ENCODE peak calls at places on chromosomes 13 and 19, in eight cellular contexts. One of them, this sample, is unnamed.

GRCh38 chr19:31515931-31516330 is 166.7 kb upstream of the TSHZ3 start:
- DNase-seq in CD8-positive, alpha-beta T cell: no peak
- DNase-seq in HCT116: no peak
- DNase-seq in astrocyte: no peak
- DNase-seq in stimulated activated CD4-positive, alpha-beta T cell treated with anti-CD3 and anti-CD28 coated beads, Interleukin-1b, Interleukin-23, amount 100 ng/mL, for 24 hours: no peak
- DNase-seq in keratinocyte: no peak
- DNase-seq in activated T-helper 1 cell treated with Interleukin-2 at 50 U/mL for 16 hours: no peak
- DNase-seq in activated effector memory CD4-positive, alpha-beta T cell treated with Interleukin-2 at 50 U/mL for 16 hours: no peak
- DNase-seq in this sample: peak

GRCh38 chr13:30619731-30620130 is 2.0 kb downstream of the USPL1 start:
- DNase-seq in CD8-positive, alpha-beta T cell: no peak
- DNase-seq in HCT116: no peak
- DNase-seq in astrocyte: no peak
- DNase-seq in stimulated activated CD4-positive, alpha-beta T cell treated with anti-CD3 and anti-CD28 coated beads, Interleukin-1b, Interleukin-23, amount 100 ng/mL, for 24 hours: no peak
- DNase-seq in keratinocyte: no peak
- DNase-seq in activated T-helper 1 cell treated with Interleukin-2 at 50 U/mL for 16 hours: no peak
- DNase-seq in activated effector memory CD4-positive, alpha-beta T cell treated with Interleukin-2 at 50 U/mL for 16 hours: no peak
- DNase-seq in this sample: no peak

GRCh38 chr13:33244210-33244906 is 41.2 kb downstream of the STARD13 start:
- DNase-seq in CD8-positive, alpha-beta T cell: no peak
- DNase-seq in HCT116: no peak
- DNase-seq in astrocyte: no peak
- DNase-seq in stimulated activated CD4-positive, alpha-beta T cell treated with anti-CD3 and anti-CD28 coated beads, Interleukin-1b, Interleukin-23, amount 100 ng/mL, for 24 hours: no peak
- DNase-seq in keratinocyte: no peak
- DNase-seq in activated T-helper 1 cell treated with Interleukin-2 at 50 U/mL for 16 hours: no peak
- DNase-seq in activated effector memory CD4-positive, alpha-beta T cell treated with Interleukin-2 at 50 U/mL for 16 hours: no peak
- DNase-seq in this sample: no peak

GRCh38 chr19:20423381-20424207 is 142.0 kb downstream of the ZNF737 start:
- DNase-seq in CD8-positive, alpha-beta T cell: peak
- DNase-seq in HCT116: no peak
- DNase-seq in astrocyte: peak
- DNase-seq in stimulated activated CD4-positive, alpha-beta T cell treated with anti-CD3 and anti-CD28 coated beads, Interleukin-1b, Interleukin-23, amount 100 ng/mL, for 24 hours: no peak
- DNase-seq in keratinocyte: peak
- DNase-seq in activated T-helper 1 cell treated with Interleukin-2 at 50 U/mL for 16 hours: no peak
- DNase-seq in activated effector memory CD4-positive, alpha-beta T cell treated with Interleukin-2 at 50 U/mL for 16 hours: no peak
- DNase-seq in this sample: peak

GRCh38 chr13:50589651-50590054 is 253.8 kb downstream of the DLEU7 start:
- DNase-seq in CD8-positive, alpha-beta T cell: no peak
- DNase-seq in HCT116: no peak
- DNase-seq in astrocyte: peak
- DNase-seq in stimulated activated CD4-positive, alpha-beta T cell treated with anti-CD3 and anti-CD28 coated beads, Interleukin-1b, Interleukin-23, amount 100 ng/mL, for 24 hours: no peak
- DNase-seq in keratinocyte: peak
- DNase-seq in activated T-helper 1 cell treated with Interleukin-2 at 50 U/mL for 16 hours: no peak
- DNase-seq in activated effector memory CD4-positive, alpha-beta T cell treated with Interleukin-2 at 50 U/mL for 16 hours: no peak
- DNase-seq in this sample: peak

GRCh38 chr19:17863520-17864182 is 3.9 kb downstream of the RPL18A start:
- DNase-seq in CD8-positive, alpha-beta T cell: no peak
- DNase-seq in HCT116: no peak
- DNase-seq in astrocyte: no peak
- DNase-seq in stimulated activated CD4-positive, alpha-beta T cell treated with anti-CD3 and anti-CD28 coated beads, Interleukin-1b, Interleukin-23, amount 100 ng/mL, for 24 hours: no peak
- DNase-seq in keratinocyte: no peak
- DNase-seq in activated T-helper 1 cell treated with Interleukin-2 at 50 U/mL for 16 hours: no peak
- DNase-seq in activated effector memory CD4-positive, alpha-beta T cell treated with Interleukin-2 at 50 U/mL for 16 hours: no peak
- DNase-seq in this sample: no peak

GRCh38 chr13:35599385-35599784 is 122.9 kb upstream of the MAB21L1 start:
- DNase-seq in CD8-positive, alpha-beta T cell: no peak
- DNase-seq in HCT116: no peak
- DNase-seq in astrocyte: no peak
- DNase-seq in stimulated activated CD4-positive, alpha-beta T cell treated with anti-CD3 and anti-CD28 coated beads, Interleukin-1b, Interleukin-23, amount 100 ng/mL, for 24 hours: no peak
- DNase-seq in keratinocyte: no peak
- DNase-seq in activated T-helper 1 cell treated with Interleukin-2 at 50 U/mL for 16 hours: no peak
- DNase-seq in activated effector memory CD4-positive, alpha-beta T cell treated with Interleukin-2 at 50 U/mL for 16 hours: no peak
- DNase-seq in this sample: peak

GRCh38 chr13:31793246-31793645 is 53.9 kb downstream of the RXFP2 start:
- DNase-seq in CD8-positive, alpha-beta T cell: no peak
- DNase-seq in HCT116: no peak
- DNase-seq in astrocyte: peak
- DNase-seq in stimulated activated CD4-positive, alpha-beta T cell treated with anti-CD3 and anti-CD28 coated beads, Interleukin-1b, Interleukin-23, amount 100 ng/mL, for 24 hours: no peak
- DNase-seq in keratinocyte: no peak
- DNase-seq in activated T-helper 1 cell treated with Interleukin-2 at 50 U/mL for 16 hours: no peak
- DNase-seq in activated effector memory CD4-positive, alpha-beta T cell treated with Interleukin-2 at 50 U/mL for 16 hours: no peak
- DNase-seq in this sample: peak

GRCh38 chr19:50333737-50334617 is 4.8 kb upstream of the KCNC3 start:
- DNase-seq in CD8-positive, alpha-beta T cell: peak
- DNase-seq in HCT116: no peak
- DNase-seq in astrocyte: peak
- DNase-seq in stimulated activated CD4-positive, alpha-beta T cell treated with anti-CD3 and anti-CD28 coated beads, Interleukin-1b, Interleukin-23, amount 100 ng/mL, for 24 hours: peak
- DNase-seq in keratinocyte: no peak
- DNase-seq in activated T-helper 1 cell treated with Interleukin-2 at 50 U/mL for 16 hours: peak
- DNase-seq in activated effector memory CD4-positive, alpha-beta T cell treated with Interleukin-2 at 50 U/mL for 16 hours: peak
- DNase-seq in this sample: no peak

GRCh38 chr19:12791345-12792047 is at the start of gene JUNB:
- DNase-seq in CD8-positive, alpha-beta T cell: peak
- DNase-seq in HCT116: peak
- DNase-seq in astrocyte: peak
- DNase-seq in stimulated activated CD4-positive, alpha-beta T cell treated with anti-CD3 and anti-CD28 coated beads, Interleukin-1b, Interleukin-23, amount 100 ng/mL, for 24 hours: peak
- DNase-seq in keratinocyte: no peak
- DNase-seq in activated T-helper 1 cell treated with Interleukin-2 at 50 U/mL for 16 hours: peak
- DNase-seq in activated effector memory CD4-positive, alpha-beta T cell treated with Interleukin-2 at 50 U/mL for 16 hours: peak
- DNase-seq in this sample: peak

GRCh38 chr19:35332817-35333216 is 3.8 kb downstream of the CD22 start:
- DNase-seq in CD8-positive, alpha-beta T cell: no peak
- DNase-seq in HCT116: no peak
- DNase-seq in astrocyte: no peak
- DNase-seq in stimulated activated CD4-positive, alpha-beta T cell treated with anti-CD3 and anti-CD28 coated beads, Interleukin-1b, Interleukin-23, amount 100 ng/mL, for 24 hours: no peak
- DNase-seq in keratinocyte: no peak
- DNase-seq in activated T-helper 1 cell treated with Interleukin-2 at 50 U/mL for 16 hours: no peak
- DNase-seq in activated effector memory CD4-positive, alpha-beta T cell treated with Interleukin-2 at 50 U/mL for 16 hours: no peak
- DNase-seq in this sample: no peak

GRCh38 chr13:110332750-110333149 is 25.7 kb downstream of the COL4A2 start:
- DNase-seq in CD8-positive, alpha-beta T cell: no peak
- DNase-seq in HCT116: no peak
- DNase-seq in astrocyte: peak
- DNase-seq in stimulated activated CD4-positive, alpha-beta T cell treated with anti-CD3 and anti-CD28 coated beads, Interleukin-1b, Interleukin-23, amount 100 ng/mL, for 24 hours: no peak
- DNase-seq in keratinocyte: no peak
- DNase-seq in activated T-helper 1 cell treated with Interleukin-2 at 50 U/mL for 16 hours: no peak
- DNase-seq in activated effector memory CD4-positive, alpha-beta T cell treated with Interleukin-2 at 50 U/mL for 16 hours: no peak
- DNase-seq in this sample: no peak

GRCh38 chr13:73837147-73837546 is 297.1 kb downstream of the KLF12 start:
- DNase-seq in CD8-positive, alpha-beta T cell: no peak
- DNase-seq in HCT116: no peak
- DNase-seq in astrocyte: no peak
- DNase-seq in stimulated activated CD4-positive, alpha-beta T cell treated with anti-CD3 and anti-CD28 coated beads, Interleukin-1b, Interleukin-23, amount 100 ng/mL, for 24 hours: no peak
- DNase-seq in keratinocyte: no peak
- DNase-seq in activated T-helper 1 cell treated with Interleukin-2 at 50 U/mL for 16 hours: no peak
- DNase-seq in activated effector memory CD4-positive, alpha-beta T cell treated with Interleukin-2 at 50 U/mL for 16 hours: no peak
- DNase-seq in this sample: no peak

GRCh38 chr13:63094717-63095116 is 1679.1 kb upstream of the PCDH20 start:
- DNase-seq in CD8-positive, alpha-beta T cell: no peak
- DNase-seq in HCT116: no peak
- DNase-seq in astrocyte: no peak
- DNase-seq in stimulated activated CD4-positive, alpha-beta T cell treated with anti-CD3 and anti-CD28 coated beads, Interleukin-1b, Interleukin-23, amount 100 ng/mL, for 24 hours: no peak
- DNase-seq in keratinocyte: no peak
- DNase-seq in activated T-helper 1 cell treated with Interleukin-2 at 50 U/mL for 16 hours: no peak
- DNase-seq in activated effector memory CD4-positive, alpha-beta T cell treated with Interleukin-2 at 50 U/mL for 16 hours: no peak
- DNase-seq in this sample: no peak

GRCh38 chr19:1066748-1067340 is at the start of gene ARHGAP45:
- DNase-seq in CD8-positive, alpha-beta T cell: peak
- DNase-seq in HCT116: no peak
- DNase-seq in astrocyte: no peak
- DNase-seq in stimulated activated CD4-positive, alpha-beta T cell treated with anti-CD3 and anti-CD28 coated beads, Interleukin-1b, Interleukin-23, amount 100 ng/mL, for 24 hours: peak
- DNase-seq in keratinocyte: no peak
- DNase-seq in activated T-helper 1 cell treated with Interleukin-2 at 50 U/mL for 16 hours: peak
- DNase-seq in activated effector memory CD4-positive, alpha-beta T cell treated with Interleukin-2 at 50 U/mL for 16 hours: peak
- DNase-seq in this sample: no peak

GRCh38 chr13:43307921-43308433 is 284.6 kb downstream of the DNAJC15 start:
- DNase-seq in CD8-positive, alpha-beta T cell: no peak
- DNase-seq in HCT116: no peak
- DNase-seq in astrocyte: peak
- DNase-seq in stimulated activated CD4-positive, alpha-beta T cell treated with anti-CD3 and anti-CD28 coated beads, Interleukin-1b, Interleukin-23, amount 100 ng/mL, for 24 hours: no peak
- DNase-seq in keratinocyte: peak
- DNase-seq in activated T-helper 1 cell treated with Interleukin-2 at 50 U/mL for 16 hours: no peak
- DNase-seq in activated effector memory CD4-positive, alpha-beta T cell treated with Interleukin-2 at 50 U/mL for 16 hours: no peak
- DNase-seq in this sample: peak

GRCh38 chr13:47890146-47890814 is 110.8 kb downstream of the SUCLA2 start:
- DNase-seq in CD8-positive, alpha-beta T cell: no peak
- DNase-seq in HCT116: no peak
- DNase-seq in astrocyte: no peak
- DNase-seq in stimulated activated CD4-positive, alpha-beta T cell treated with anti-CD3 and anti-CD28 coated beads, Interleukin-1b, Interleukin-23, amount 100 ng/mL, for 24 hours: no peak
- DNase-seq in keratinocyte: no peak
- DNase-seq in activated T-helper 1 cell treated with Interleukin-2 at 50 U/mL for 16 hours: no peak
- DNase-seq in activated effector memory CD4-positive, alpha-beta T cell treated with Interleukin-2 at 50 U/mL for 16 hours: no peak
- DNase-seq in this sample: peak